ENCODE peak calls at places on chromosomes 1 and 21, in eight cellular contexts. V is fibroblast of villous mesenchyme; B is astrocyte of the spinal cord; O is activated CD8-positive, alpha-beta memory T cell treated with anti-CD3 and anti-CD28 coated beads for 48 hours; I is GM03348; U is cerebellum; D is AG08396; P is activated gamma-delta T cell treated with Interleukin-2 at 50 U/mL for 16 hours. F is an unnamed sample.

GRCh38 chr1:89790592-89790991 is 30.2 kb upstream of the LRRC8D start:
- DNase-seq in P (no peak), V (no peak), B (no peak), I (peak; percentile 55), D (no peak), U (no peak), O (no peak), F (no peak)

GRCh38 chr1:231776006-231776707 is 149.6 kb downstream of the DISC1 start:
- DNase-seq in I (peak; percentile 85), V (peak; percentile 66), O (no peak), P (no peak), D (peak; percentile 47), U (no peak), B (peak; percentile 70), F (peak; percentile 90)

GRCh38 chr1:205259361-205259832 is 31.7 kb downstream of the TMCC2 start:
- DNase-seq in D (no peak), I (no peak), P (no peak), O (no peak), U (no peak), V (peak; percentile 73), B (no peak), F (no peak)

GRCh38 chr21:15993951-15994350 is 264.2 kb downstream of the USP25 start:
- DNase-seq in I (no peak), D (no peak), B (no peak), V (no peak), U (no peak), O (no peak), P (no peak), F (no peak)

GRCh38 chr1:186139706-186140105 is 235.3 kb downstream of the TPR start:
- DNase-seq in P (no peak), I (peak; percentile 73), V (no peak), D (peak; percentile 40), O (no peak), B (peak; percentile 61), U (no peak), F (peak; percentile 54)

GRCh38 chr1:91427741-91428140 is 23.1 kb upstream of the HFM1 start:
- DNase-seq in V (no peak), D (no peak), B (no peak), U (no peak), O (no peak), I (no peak), P (no peak), F (no peak)

GRCh38 chr1:23868848-23869450 is 859 bp upstream of the FUCA1 start:
- DNase-seq in B (no peak), V (no peak), U (peak; percentile 23), P (no peak), D (peak; percentile 34), O (no peak), I (peak; percentile 62), F (no peak)

GRCh38 chr1:20846461-20847374 is 59.6 kb upstream of the HP1BP3 start:
- DNase-seq in I (no peak), D (no peak), P (no peak), B (no peak), O (no peak), V (no peak), U (no peak), F (no peak)

GRCh38 chr1:185208626-185209170 is 51.7 kb downstream of the SWT1 start:
- DNase-seq in U (no peak), O (no peak), V (peak; percentile 77), D (no peak), I (no peak), B (peak; percentile 1), P (no peak), F (no peak)